ENCODE peak calls at places on chromosomes 2 and 18, in four cellular contexts. One of them, this sample, is unnamed.

GRCh38 chr2:45302011-45302325 is 292.7 kb upstream of the SIX2 start:
- DNase-seq in GM10248: no peak
- DNase-seq in NCI-H524: no peak
- DNase-seq in GM04504: no peak
- DNase-seq in this sample: no peak

GRCh38 chr18:286515-287310 is 18.9 kb upstream of the THOC1 start:
- DNase-seq in GM10248: no peak
- DNase-seq in NCI-H524: peak
- DNase-seq in GM04504: no peak
- DNase-seq in this sample: no peak

GRCh38 chr2:131050896-131051295 is 42.4 kb downstream of the FAM168B start:
- DNase-seq in GM10248: no peak
- DNase-seq in NCI-H524: no peak
- DNase-seq in GM04504: no peak
- DNase-seq in this sample: no peak

GRCh38 chr2:224126001-224126400 is 86.9 kb upstream of the SERPINE2 start:
- DNase-seq in GM10248: no peak
- DNase-seq in NCI-H524: no peak
- DNase-seq in GM04504: no peak
- DNase-seq in this sample: no peak

GRCh38 chr18:54671291-54671881 is 80.3 kb downstream of the DYNAP start:
- DNase-seq in GM10248: peak
- DNase-seq in NCI-H524: peak
- DNase-seq in GM04504: no peak
- DNase-seq in this sample: no peak

GRCh38 chr2:68231061-68231372 is 21.3 kb downstream of the PPP3R1 start:
- DNase-seq in GM10248: no peak
- DNase-seq in NCI-H524: no peak
- DNase-seq in GM04504: no peak
- DNase-seq in this sample: no peak

GRCh38 chr2:240954436-240955305 is 43.7 kb upstream of the SNED1 start:
- DNase-seq in GM10248: no peak
- DNase-seq in NCI-H524: no peak
- DNase-seq in GM04504: no peak
- DNase-seq in this sample: no peak

GRCh38 chr2:226427538-226428307 is 371.9 kb downstream of the IRS1 start:
- DNase-seq in GM10248: no peak
- DNase-seq in NCI-H524: no peak
- DNase-seq in GM04504: peak
- DNase-seq in this sample: no peak

GRCh38 chr18:7987284-7987976 is 420.3 kb downstream of the PTPRM start:
- DNase-seq in GM10248: no peak
- DNase-seq in NCI-H524: no peak
- DNase-seq in GM04504: peak
- DNase-seq in this sample: no peak

GRCh38 chr2:143686585-143687164 is 557.5 kb downstream of the ARHGAP15 start:
- DNase-seq in GM10248: peak
- DNase-seq in NCI-H524: peak
- DNase-seq in GM04504: peak
- DNase-seq in this sample: no peak

GRCh38 chr2:97748397-97748796 is 35.0 kb downstream of the ZAP70 start:
- DNase-seq in GM10248: peak
- DNase-seq in NCI-H524: peak
- DNase-seq in GM04504: no peak
- DNase-seq in this sample: no peak

GRCh38 chr2:206023183-206023582 is 62.8 kb downstream of the INO80D start:
- DNase-seq in GM10248: no peak
- DNase-seq in NCI-H524: no peak
- DNase-seq in GM04504: no peak
- DNase-seq in this sample: no peak

GRCh38 chr18:13376841-13377351 is 158.3 kb downstream of the LDLRAD4 start:
- DNase-seq in GM10248: no peak
- DNase-seq in NCI-H524: no peak
- DNase-seq in GM04504: no peak
- DNase-seq in this sample: no peak

GRCh38 chr2:45068643-45069140 is 59.4 kb upstream of the SIX2 start:
- DNase-seq in GM10248: no peak
- DNase-seq in NCI-H524: no peak
- DNase-seq in GM04504: no peak
- DNase-seq in this sample: no peak

GRCh38 chr2:190718652-190719526 is 70.0 kb downstream of the NAB1 start:
- DNase-seq in GM10248: peak
- DNase-seq in NCI-H524: peak
- DNase-seq in GM04504: peak
- DNase-seq in this sample: peak

GRCh38 chr18:32362484-32362883 is 108.2 kb downstream of the GAREM1 start:
- DNase-seq in GM10248: no peak
- DNase-seq in NCI-H524: no peak
- DNase-seq in GM04504: no peak
- DNase-seq in this sample: no peak

GRCh38 chr2:215797676-215798075 is 215.7 kb downstream of the MREG start:
- DNase-seq in GM10248: no peak
- DNase-seq in NCI-H524: peak
- DNase-seq in GM04504: peak
- DNase-seq in this sample: no peak

GRCh38 chr2:58923869-58924268 is 682.7 kb upstream of the FANCL start:
- DNase-seq in GM10248: no peak
- DNase-seq in NCI-H524: no peak
- DNase-seq in GM04504: peak
- DNase-seq in this sample: no peak

GRCh38 chr2:237670641-237671040 is 43.3 kb downstream of the LRRFIP1 start:
- DNase-seq in GM10248: no peak
- DNase-seq in NCI-H524: no peak
- DNase-seq in GM04504: no peak
- DNase-seq in this sample: no peak

GRCh38 chr18:37742436-37742835 is 176.8 kb upstream of the CELF4 start:
- DNase-seq in GM10248: no peak
- DNase-seq in NCI-H524: peak
- DNase-seq in GM04504: no peak
- DNase-seq in this sample: no peak

GRCh38 chr2:238864207-238865014 is 16.5 kb downstream of the TWIST2 start:
- DNase-seq in GM10248: no peak
- DNase-seq in NCI-H524: no peak
- DNase-seq in GM04504: peak
- DNase-seq in this sample: no peak

GRCh38 chr2:74440005-74440377 is 1.7 kb downstream of the RTKN start:
- DNase-seq in GM10248: no peak
- DNase-seq in NCI-H524: no peak
- DNase-seq in GM04504: no peak
- DNase-seq in this sample: no peak

GRCh38 chr2:50872543-50872942 is 159.4 kb downstream of the NRXN1 start:
- DNase-seq in GM10248: no peak
- DNase-seq in NCI-H524: peak
- DNase-seq in GM04504: no peak
- DNase-seq in this sample: no peak

GRCh38 chr18:70578480-70578879 is 289.6 kb downstream of the SOCS6 start:
- DNase-seq in GM10248: no peak
- DNase-seq in NCI-H524: no peak
- DNase-seq in GM04504: no peak
- DNase-seq in this sample: no peak

GRCh38 chr2:105761931-105762515 is 17.3 kb downstream of the NCK2 start:
- DNase-seq in GM10248: no peak
- DNase-seq in NCI-H524: no peak
- DNase-seq in GM04504: no peak
- DNase-seq in this sample: no peak

GRCh38 chr2:127576433-127577207 is 41.1 kb downstream of the MYO7B start:
- DNase-seq in GM10248: no peak
- DNase-seq in NCI-H524: no peak
- DNase-seq in GM04504: peak
- DNase-seq in this sample: no peak

GRCh38 chr2:36371963-36372391 is 16.4 kb downstream of the CRIM1 start:
- DNase-seq in GM10248: no peak
- DNase-seq in NCI-H524: no peak
- DNase-seq in GM04504: peak
- DNase-seq in this sample: no peak

GRCh38 chr18:9792565-9793226 is 84.6 kb downstream of the RAB31 start:
- DNase-seq in GM10248: peak
- DNase-seq in NCI-H524: no peak
- DNase-seq in GM04504: no peak
- DNase-seq in this sample: no peak

GRCh38 chr18:47283476-47283875 is 32.0 kb upstream of the SKOR2 start:
- DNase-seq in GM10248: no peak
- DNase-seq in NCI-H524: peak
- DNase-seq in GM04504: no peak
- DNase-seq in this sample: no peak